ENCODE peak calls at places on chromosomes 13 and 19, in six cellular contexts. M is A549, I is right atrium auricular region, B is ascending aorta, Y is cardiac fibroblast, L is body of pancreas. D is an unnamed sample.

GRCh38 chr19:4606921-4607678 is 32.2 kb upstream of the TNFAIP8L1 start:
- DNase-seq in M (no peak), I (no peak), B (no peak), Y (peak; percentile 70), L (peak; percentile 70), D (no peak)

GRCh38 chr13:26954981-26955380 is 194.4 kb upstream of the GPR12 start:
- DNase-seq in M (no peak), I (no peak), B (no peak), Y (no peak), L (no peak), D (no peak)

GRCh38 chr19:44892932-44893331 is 1.9 kb downstream of the TOMM40 start:
- DNase-seq in M (no peak), I (no peak), B (no peak), Y (no peak), L (no peak), D (no peak)

GRCh38 chr13:44837250-44837649 is 152.0 kb downstream of the NUFIP1 start:
- DNase-seq in M (no peak), I (no peak), B (no peak), Y (peak; percentile 37), L (no peak), D (no peak)

GRCh38 chr13:44756411-44756810 is 180.3 kb upstream of the TSC22D1 start:
- DNase-seq in M (no peak), I (no peak), B (no peak), Y (no peak), L (no peak), D (no peak)

GRCh38 chr19:18109731-18110671 is 12.4 kb downstream of the MAST3 start:
- DNase-seq in M (no peak), I (no peak), B (peak; percentile 76), Y (no peak), L (peak; percentile 72), D (no peak)

GRCh38 chr13:66933994-66934393 is 296.1 kb downstream of the PCDH9 start:
- DNase-seq in M (peak; percentile 94), I (no peak), B (no peak), Y (peak; percentile 22), L (no peak), D (peak; percentile 29)

GRCh38 chr13:22114630-22115311 is 443.9 kb downstream of the FGF9 start:
- DNase-seq in M (no peak), I (no peak), B (no peak), Y (no peak), L (no peak), D (peak; percentile 17)

GRCh38 chr19:43820098-43820860 is 6.8 kb upstream of the ZNF283 start:
- DNase-seq in M (peak; percentile 53), I (no peak), B (peak; percentile 65), Y (peak; percentile 60), L (peak; percentile 25), D (peak; percentile 43)

GRCh38 chr13:93248627-93249047 is 22.0 kb downstream of the GPC6 start:
- DNase-seq in M (peak; percentile 48), I (no peak), B (peak; percentile 75), Y (peak; percentile 76), L (peak; percentile 68), D (no peak)

GRCh38 chr13:25659091-25659502 is 287.3 kb downstream of the ATP8A2 start:
- DNase-seq in M (no peak), I (no peak), B (no peak), Y (no peak), L (no peak), D (no peak)

GRCh38 chr13:114005206-114005720 is 31.4 kb upstream of the C13orf46 start:
- DNase-seq in M (no peak), I (no peak), B (peak; percentile 60), Y (no peak), L (no peak), D (no peak)

GRCh38 chr13:94154362-94154761 is 325.1 kb downstream of the DCT start:
- DNase-seq in M (no peak), I (no peak), B (peak; percentile 81), Y (peak; percentile 83), L (peak; percentile 44), D (peak; percentile 81)

GRCh38 chr19:45442927-45443461 is 19.3 kb upstream of the ERCC1 start:
- DNase-seq in M (peak; percentile 93), I (peak; percentile 90), B (peak; percentile 89), Y (peak; percentile 48), L (no peak), D (peak; percentile 37)

GRCh38 chr19:33373701-33374405 is at the start of gene CEBPG:
- DNase-seq in M (no peak), I (no peak), B (no peak), Y (peak; percentile 72), L (peak; percentile 72), D (peak; percentile 77)

GRCh38 chr19:3534375-3535234 is 4.4 kb upstream of the TEKTIP1 start:
- DNase-seq in M (no peak), I (no peak), B (no peak), Y (no peak), L (no peak), D (no peak)

GRCh38 chr19:3095375-3096191 is 1.4 kb downstream of the GNA11 start:
- DNase-seq in M (no peak), I (no peak), B (no peak), Y (peak; percentile 7), L (peak; percentile 41), D (no peak)

GRCh38 chr13:46775385-46776065 is 21.4 kb downstream of the ESD start:
- DNase-seq in M (no peak), I (no peak), B (no peak), Y (no peak), L (no peak), D (no peak)

GRCh38 chr19:2949939-2950285 is 5.1 kb upstream of the ZNF77 start:
- DNase-seq in M (peak; percentile 44), I (peak; percentile 72), B (no peak), Y (peak; percentile 79), L (peak; percentile 58), D (peak; percentile 7)

GRCh38 chr19:19342086-19343015 is 21.7 kb downstream of the MAU2 start:
- DNase-seq in M (peak; percentile 70), I (no peak), B (peak; percentile 70), Y (peak; percentile 70), L (peak; percentile 67), D (peak; percentile 48)

GRCh38 chr13:112968380-112968909 is 569 bp upstream of the MCF2L start:
- DNase-seq in M (no peak), I (no peak), B (no peak), Y (no peak), L (peak; percentile 79), D (no peak)

GRCh38 chr13:27038323-27038722 is 133.3 kb downstream of the USP12 start:
- DNase-seq in M (peak; percentile 38), I (no peak), B (no peak), Y (peak; percentile 78), L (no peak), D (peak; percentile 74)

GRCh38 chr13:102580552-102581169 is 16.1 kb upstream of the TPP2 start:
- DNase-seq in M (peak; percentile 65), I (no peak), B (no peak), Y (peak; percentile 83), L (peak; percentile 18), D (peak; percentile 74)

GRCh38 chr19:29771708-29772415 is 39.9 kb upstream of the CCNE1 start:
- DNase-seq in M (peak; percentile 78), I (no peak), B (no peak), Y (peak; percentile 61), L (peak; percentile 63), D (peak; percentile 50)

GRCh38 chr19:7292950-7293794 is 1.0 kb downstream of the INSR start:
- DNase-seq in M (no peak), I (peak; percentile 60), B (peak; percentile 71), Y (no peak), L (peak; percentile 49), D (no peak)

GRCh38 chr19:12623361-12624031 is 12.8 kb downstream of the ZNF791 start:
- DNase-seq in M (no peak), I (no peak), B (no peak), Y (no peak), L (no peak), D (no peak)

GRCh38 chr19:12629215-12629614 is 18.5 kb downstream of the ZNF791 start:
- DNase-seq in M (no peak), I (no peak), B (no peak), Y (no peak), L (no peak), D (no peak)

GRCh38 chr19:12626958-12627357 is 16.2 kb downstream of the ZNF791 start:
- DNase-seq in M (no peak), I (no peak), B (no peak), Y (no peak), L (no peak), D (no peak)

DNA sequence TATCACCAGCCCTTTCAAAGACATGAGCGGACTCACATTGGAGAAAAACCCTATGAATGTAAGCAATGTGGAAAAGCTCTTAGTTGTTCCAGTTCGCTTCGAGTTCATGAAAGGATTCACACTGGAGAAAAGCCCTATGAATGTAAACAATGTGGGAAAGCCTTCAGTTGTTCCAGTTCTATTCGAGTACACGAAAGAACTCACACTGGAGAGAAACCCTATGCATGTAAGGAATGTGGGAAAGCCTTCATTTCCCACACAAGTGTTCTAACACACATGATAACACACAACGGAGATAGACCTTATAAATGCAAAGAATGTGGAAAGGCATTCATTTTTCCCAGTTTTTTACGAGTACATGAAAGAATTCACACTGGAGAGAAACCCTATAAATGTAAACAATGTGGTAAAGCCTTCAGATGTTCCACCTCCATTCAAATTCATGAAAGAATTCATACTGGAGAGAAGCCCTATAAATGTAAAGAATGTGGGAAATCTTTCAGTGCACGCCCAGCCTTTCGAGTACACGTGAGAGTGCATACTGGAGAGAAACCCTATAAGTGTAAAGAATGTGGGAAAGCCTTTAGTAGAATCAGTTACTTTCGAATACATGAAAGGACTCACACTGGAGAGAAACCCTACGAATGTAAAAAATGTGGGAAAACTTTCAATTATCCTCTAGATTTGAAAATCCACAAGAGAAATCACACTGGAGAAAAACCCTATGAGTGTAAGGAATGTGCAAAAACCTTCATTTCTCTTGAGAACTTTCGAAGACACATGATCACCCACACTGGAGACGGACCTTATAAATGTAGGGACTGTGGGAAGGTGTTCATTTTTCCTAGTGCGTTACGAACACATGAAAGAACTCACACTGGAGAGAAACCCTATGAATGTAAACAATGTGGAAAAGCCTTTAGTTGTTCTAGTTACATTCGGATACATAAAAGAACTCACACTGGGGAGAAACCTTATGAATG is 17.6 kb downstream of the ZNF791 start:
- DNase-seq in M (peak; percentile 56), I (no peak), B (no peak), Y (peak; percentile 17), L (no peak), D (no peak)
- TF ChIP-seq CTCF in M (no peak), I (no peak), B (no peak), Y (no peak), L (no peak), D (no peak)

GRCh38 chr19:50387868-50388245 is 3.7 kb downstream of the POLD1 start:
- DNase-seq in M (no peak), I (no peak), B (no peak), Y (no peak), L (no peak), D (no peak)
- H3K4me3 ChIP-seq in M (no peak overlapping the region), I (no peak overlapping the region), B (no peak overlapping the region), Y (no peak overlapping the region), L (no peak overlapping the region), D (no peak overlapping the region)

GRCh38 chr19:13430790-13431582 is 75.3 kb downstream of the CACNA1A start:
- DNase-seq in M (peak; percentile 43), I (no peak), B (no peak), Y (peak; percentile 67), L (peak; percentile 17), D (peak; percentile 38)
- TF ChIP-seq CTCF in M (peak; percentile 45), I (no peak), B (no peak), Y (peak; percentile 94), L (peak; percentile 30), D (peak; percentile 84)

DNA sequence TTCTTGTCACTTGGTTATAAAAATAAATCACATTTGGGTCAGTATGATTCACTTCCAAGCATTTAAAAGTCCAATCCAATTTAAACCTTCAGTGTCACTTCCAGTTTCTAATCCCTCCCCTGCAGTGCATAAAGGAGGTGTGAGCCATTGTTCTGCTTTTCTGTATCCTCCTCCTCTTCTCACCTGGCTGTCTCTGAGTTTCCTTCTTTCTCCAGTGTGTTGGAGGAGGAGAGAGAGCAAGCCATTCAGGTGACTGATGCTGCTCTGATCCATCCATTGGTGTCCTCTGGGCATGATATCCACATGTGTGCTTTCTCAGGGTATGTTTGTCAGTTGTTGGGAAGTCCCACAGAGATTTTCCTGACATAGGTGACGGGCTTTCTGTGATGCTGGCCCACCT is 1.2 kb downstream of the NUDT15 start:
- DNase-seq in M (no peak), I (no peak), B (no peak), Y (no peak), L (no peak), D (no peak)
- H3K4me3 ChIP-seq in M (peak overlapping the region; percentile 69), I (no peak overlapping the region), B (peak overlapping the region; percentile 91), Y (no peak overlapping the region), L (no peak overlapping the region), D (no peak overlapping the region)